ENCODE peak calls at places on chromosomes 13 and 19, in nine cellular contexts. S, B, Q, J, Y, O, A, K and N are unnamed samples.

GRCh38 chr13:64753606-64754005 is 2476.5 kb downstream of the PCDH9 start:
- DNase-seq in A (peak), Q (no peak), K (no peak), O (no peak), Y (no peak), B (no peak), J (no peak), S (peak), N (no peak)

GRCh38 chr19:55643003-55643732 is at the start of gene ZNF581:
- DNase-seq in S (peak), A (peak), J (peak), Y (no peak), Q (peak), O (peak), K (no peak), B (peak), N (peak)

GRCh38 chr13:43095771-43096719 is 72.7 kb downstream of the DNAJC15 start:
- DNase-seq in S (peak), A (no peak), B (no peak), J (no peak), Q (no peak), K (no peak), Y (no peak), O (no peak), N (no peak)

GRCh38 chr19:15456871-15457700 is 7.3 kb downstream of the RASAL3 start:
- DNase-seq in J (no peak), Y (no peak), Q (peak), A (no peak), K (no peak), B (no peak), O (no peak), S (no peak), N (no peak)

GRCh38 chr19:5243878-5244277 is 96.7 kb downstream of the PTPRS start:
- DNase-seq in Q (no peak), J (no peak), B (no peak), A (no peak), Y (no peak), K (no peak), O (no peak), S (no peak), N (no peak)

GRCh38 chr13:24459234-24459633 is 53.3 kb downstream of the PARP4 start:
- DNase-seq in B (no peak), Q (peak), J (no peak), O (no peak), Y (no peak), S (peak), K (no peak), A (peak), N (no peak)

GRCh38 chr19:33055718-33056117 is 9.0 kb downstream of the RHPN2 start:
- DNase-seq in O (no peak), A (no peak), J (no peak), B (no peak), S (peak), Y (no peak), Q (no peak), K (no peak), N (no peak)

GRCh38 chr13:45119469-45119989 is 781 bp upstream of the GTF2F2 start:
- DNase-seq in A (peak), K (no peak), B (no peak), Y (peak), S (peak), J (no peak), Q (peak), O (no peak), N (no peak)

GRCh38 chr19:45020071-45020470 is 18.8 kb upstream of the CLASRP start:
- DNase-seq in B (no peak), Q (no peak), J (peak), K (no peak), S (no peak), O (no peak), Y (no peak), A (no peak), N (no peak)

GRCh38 chr13:27189192-27189591 is 17.6 kb upstream of the USP12 start:
- DNase-seq in S (no peak), Y (no peak), A (no peak), K (no peak), J (no peak), B (no peak), O (no peak), Q (no peak), N (no peak)

GRCh38 chr19:12994701-12995595 is at the start of gene NFIX:
- DNase-seq in K (no peak), Q (peak), S (peak), O (peak), J (peak), B (peak), A (peak), Y (no peak), N (peak)

GRCh38 chr13:113458218-113459065 is 5.2 kb upstream of the ADPRHL1 start:
- DNase-seq in K (no peak), J (no peak), Q (peak), B (no peak), S (peak), O (peak), Y (no peak), A (no peak), N (no peak)

GRCh38 chr13:96958286-96958891 is 35.9 kb downstream of the OXGR1 start:
- DNase-seq in A (peak), J (no peak), B (no peak), Q (peak), K (no peak), O (peak), S (peak), Y (peak), N (no peak)

GRCh38 chr13:103282571-103283450 is 216.6 kb upstream of the SLC10A2 start:
- DNase-seq in J (no peak), O (no peak), K (no peak), Q (no peak), Y (peak), S (peak), A (no peak), B (no peak), N (no peak)

DNA sequence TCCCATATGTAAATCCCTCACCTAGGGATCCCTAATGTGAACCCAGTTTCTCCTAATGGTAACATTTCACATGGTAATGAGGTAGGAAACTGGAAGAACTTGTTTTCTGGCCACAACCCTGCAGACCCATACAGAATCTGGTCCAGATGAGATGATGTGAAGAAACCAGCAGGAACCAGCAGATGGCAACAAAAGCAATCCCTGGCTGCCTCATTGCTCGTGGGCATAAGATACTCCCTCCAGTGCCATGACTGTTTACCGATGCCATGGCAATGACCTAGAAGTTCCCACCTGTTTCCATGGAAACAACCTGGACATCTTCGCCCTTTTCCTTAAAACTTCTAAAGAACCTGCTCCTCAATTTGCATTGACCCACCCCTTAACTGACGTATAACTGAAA is 1.4 kb upstream of the CD209 start:
- DNase-seq in O (no peak), J (no peak), S (peak), K (no peak), A (no peak), B (no peak), Y (no peak), Q (peak), N (no peak)
- TF ChIP-seq CTCF in O (no peak), J (no peak), S (no peak), K (no peak), A (peak), B (no peak), Y (peak), Q (no peak), N (no peak)

DNA sequence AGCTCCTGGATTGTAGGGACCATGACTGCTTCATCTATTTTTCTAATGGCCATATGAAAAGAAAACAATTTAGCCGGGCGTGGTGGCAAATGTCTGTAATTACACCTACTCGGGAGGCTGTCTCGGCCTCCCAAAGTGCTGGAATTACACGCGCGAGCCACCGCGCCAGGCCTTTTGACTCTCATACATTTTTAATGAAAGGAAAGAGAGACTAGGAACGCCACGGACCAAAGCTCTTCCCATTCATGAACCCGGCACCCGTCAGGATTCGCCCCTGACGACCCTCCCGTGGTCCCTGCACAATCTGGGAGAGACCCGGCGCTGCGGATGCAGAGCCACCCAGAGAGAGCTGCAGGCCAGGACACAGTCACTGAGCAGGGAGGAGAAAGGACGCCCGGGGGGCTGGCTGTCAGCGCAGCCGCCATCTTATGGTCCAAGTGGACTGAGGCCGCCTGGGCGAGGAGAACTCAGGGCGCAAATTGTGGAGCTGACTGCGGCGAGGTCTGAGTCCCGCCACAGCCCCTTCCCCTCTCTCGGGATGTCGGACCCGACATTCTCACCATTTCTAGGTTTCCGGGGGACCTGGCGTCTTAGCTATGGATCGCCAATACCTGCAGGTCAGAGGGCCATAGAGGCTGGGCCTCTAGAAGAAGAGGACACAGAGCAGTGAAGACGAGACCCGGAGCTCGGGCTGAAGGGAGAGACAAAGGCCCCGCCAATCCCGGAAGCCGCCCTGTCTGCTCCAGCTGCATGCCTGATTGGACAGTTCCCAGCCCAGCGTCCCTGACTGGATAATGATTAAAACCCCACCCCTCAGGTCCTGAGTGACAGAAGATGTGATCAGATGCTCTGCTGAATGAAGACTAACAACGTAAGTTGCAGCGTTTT is at the start of gene ZNF681:
- DNase-seq in A (peak), S (peak), B (peak), Q (peak), J (peak), O (peak), K (peak), Y (peak), N (peak)
- TF ChIP-seq CTCF in A (no peak), S (peak), B (peak), Q (peak), J (no peak), O (peak), K (peak), Y (peak), N (peak)

GRCh38 chr19:11155373-11156120 is at the start of gene SPC24:
- DNase-seq in O (peak), Y (peak), A (peak), B (peak), J (peak), Q (peak), S (peak), K (peak), N (peak)
- TF ChIP-seq CTCF in O (no peak), Y (no peak), A (no peak), B (no peak), J (no peak), Q (no peak), S (no peak), K (no peak), N (no peak)

GRCh38 chr13:98143601-98144500 is 957 bp downstream of the FARP1 start:
- DNase-seq in J (peak), K (no peak), Q (no peak), S (peak), B (peak), A (peak), O (peak), Y (no peak), N (no peak)

GRCh38 chr13:98144501-98145350 is 1.8 kb downstream of the FARP1 start:
- DNase-seq in J (no peak), B (no peak), S (peak), Y (no peak), Q (no peak), O (peak), A (peak), K (no peak), N (no peak)

GRCh38 chr13:98141938-98142426 is 912 bp upstream of the FARP1 start:
- DNase-seq in A (no peak), O (peak), S (no peak), J (peak), B (peak), Q (no peak), Y (no peak), K (no peak), N (no peak)

GRCh38 chr13:98142427-98143156 is at the start of gene FARP1:
- DNase-seq in S (peak), O (peak), J (peak), B (peak), Q (peak), K (no peak), Y (no peak), A (peak), N (peak)

GRCh38 chr13:98143157-98143553 is 261 bp downstream of the FARP1 start:
- DNase-seq in Q (no peak), Y (no peak), O (peak), K (no peak), S (no peak), J (no peak), B (peak), A (no peak), N (no peak)
- TF ChIP-seq CTCF in Q (no peak), Y (no peak), O (no peak), K (no peak), S (no peak), J (no peak), B (no peak), A (no peak), N (no peak)

GRCh38 chr19:11203194-11204075 is 6.1 kb upstream of the KANK2 start:
- DNase-seq in Q (peak), K (no peak), S (peak), B (peak), A (peak), O (peak), J (no peak), Y (peak), N (peak)
- TF ChIP-seq CTCF in Q (peak), K (peak), S (peak), B (peak), A (peak), O (peak), J (peak), Y (peak), N (peak)

GRCh38 chr19:34454685-34455084 is 26.5 kb downstream of the UBA2 start:
- DNase-seq in Y (no peak), S (no peak), B (no peak), K (no peak), Q (no peak), A (no peak), O (no peak), J (no peak), N (no peak)
- TF ChIP-seq CTCF in Y (no peak), S (no peak), B (no peak), K (no peak), Q (no peak), A (no peak), O (no peak), J (no peak), N (no peak)